ENCODE peak calls at places on chromosomes 5 and 9, in four cellular contexts. D is HEK293T, Y is HepG2, L is GM12878. F is an unnamed sample.

GRCh38 chr5:151469386-151469785 is 22.0 kb downstream of the SLC36A1 start:
- DNase-seq in D (no peak), Y (no peak), L (no peak), F (no peak)

GRCh38 chr5:9125852-9126251 is 420.0 kb downstream of the SEMA5A start:
- DNase-seq in D (no peak), L (peak), Y (no peak), F (no peak)

GRCh38 chr9:133477992-133478850 is 678 bp downstream of the SLC2A6 start:
- DNase-seq in D (no peak), Y (peak), L (no peak), F (no peak)

GRCh38 chr9:129725841-129726251 is 27.0 kb downstream of the PTGES start:
- DNase-seq in D (no peak), Y (no peak), L (no peak), F (no peak)

GRCh38 chr9:127541176-127541575 is 70.9 kb upstream of the STXBP1 start:
- DNase-seq in Y (no peak), L (no peak), D (no peak), F (no peak)

GRCh38 chr5:157476699-157477408 is 16.8 kb downstream of the NIPAL4 start:
- DNase-seq in D (peak), L (no peak), Y (peak), F (peak)

GRCh38 chr9:38142201-38142600 is 73.2 kb upstream of the SHB start:
- DNase-seq in L (no peak), Y (no peak), D (no peak), F (no peak)

GRCh38 chr5:157710887-157711286 is 20.3 kb upstream of the THG1L start:
- DNase-seq in D (no peak), L (no peak), Y (no peak), F (no peak)

GRCh38 chr5:112195924-112196323 is 223.2 kb downstream of the EPB41L4A start:
- DNase-seq in D (no peak), L (no peak), Y (no peak), F (no peak)

GRCh38 chr9:76298497-76299144 is 95.6 kb downstream of the RFK start:
- DNase-seq in D (no peak), Y (no peak), L (no peak), F (no peak)

GRCh38 chr5:102747386-102748166 is 7.5 kb upstream of the PAM start:
- DNase-seq in D (no peak), Y (no peak), L (no peak), F (no peak)

GRCh38 chr5:143985832-143986485 is 174.0 kb downstream of the HMHB1 start:
- DNase-seq in D (peak), Y (no peak), L (no peak), F (no peak)

GRCh38 chr9:92729735-92730155 is 34.9 kb downstream of the BICD2 start:
- DNase-seq in L (no peak), D (no peak), Y (no peak), F (no peak)

GRCh38 chr9:121708768-121709488 is 57.5 kb downstream of the DAB2IP start:
- DNase-seq in Y (no peak), D (no peak), L (no peak), F (no peak)

GRCh38 chr5:32388429-32389111 is 56.0 kb downstream of the ZFR start:
- DNase-seq in L (no peak), Y (no peak), D (no peak), F (no peak)

GRCh38 chr9:37914701-37915358 is 10.9 kb upstream of the SLC25A51 start:
- DNase-seq in L (no peak), Y (no peak), D (no peak), F (no peak)

GRCh38 chr5:105088961-105089360 is 1526.4 kb upstream of the NUDT12 start:
- DNase-seq in L (no peak), D (no peak), Y (no peak), F (no peak)

GRCh38 chr5:55063220-55063863 is 39.1 kb upstream of the GZMA start:
- DNase-seq in Y (no peak), L (no peak), D (no peak), F (no peak)

GRCh38 chr9:2230362-2230761 is 215.2 kb downstream of the SMARCA2 start:
- DNase-seq in L (no peak), Y (no peak), D (no peak), F (no peak)

GRCh38 chr9:134936762-134937555 is 19.2 kb upstream of the FCN1 start:
- DNase-seq in L (peak), Y (no peak), D (no peak), F (no peak)

GRCh38 chr5:138745268-138745667 is 8.0 kb upstream of the CTNNA1 start:
- DNase-seq in D (no peak), Y (no peak), L (no peak), F (no peak)

GRCh38 chr9:115674091-115674490 is 479.5 kb upstream of the PAPPA start:
- DNase-seq in Y (no peak), D (no peak), L (no peak), F (no peak)

GRCh38 chr9:85278769-85279168 is 463.0 kb downstream of the AGTPBP1 start:
- DNase-seq in D (no peak), L (no peak), Y (no peak), F (no peak)

GRCh38 chr5:138647794-138648193 is 72.6 kb upstream of the HSPA9 start:
- DNase-seq in L (no peak), Y (no peak), D (no peak), F (no peak)

GRCh38 chr9:92003308-92004044 is 53.4 kb upstream of the ROR2 start:
- DNase-seq in Y (no peak), L (no peak), D (no peak), F (no peak)

GRCh38 chr5:2009986-2010914 is 127.5 kb upstream of the IRX4 start:
- DNase-seq in Y (no peak), L (no peak), D (no peak), F (no peak)

GRCh38 chr5:132052520-132052919 is 7.9 kb upstream of the IL3 start:
- DNase-seq in D (no peak), Y (no peak), L (no peak), F (no peak)

GRCh38 chr5:178486305-178486704 is 103.9 kb downstream of the COL23A1 start:
- DNase-seq in D (no peak), Y (no peak), L (no peak), F (no peak)

GRCh38 chr9:71885467-71885866 is 25.5 kb downstream of the ABHD17B start:
- DNase-seq in Y (no peak), L (no peak), D (no peak), F (no peak)

GRCh38 chr5:12854386-12854785 is 950.1 kb upstream of the CTNND2 start:
- DNase-seq in D (no peak), L (no peak), Y (no peak), F (no peak)

GRCh38 chr5:125470503-125470902 is 724.1 kb upstream of the ZNF608 start:
- DNase-seq in Y (no peak), D (no peak), L (no peak), F (no peak)

GRCh38 chr5:110879675-110880074 is 140.9 kb downstream of the SLC25A46 start:
- DNase-seq in Y (no peak), L (no peak), D (no peak), F (no peak)

GRCh38 chr5:76606665-76607064 is 16.5 kb downstream of the F2RL2 start:
- DNase-seq in L (no peak), Y (no peak), D (no peak), F (no peak)

GRCh38 chr9:116979461-116979860 is 292.4 kb downstream of the TRIM32 start:
- DNase-seq in D (no peak), Y (no peak), L (no peak), F (peak)

GRCh38 chr5:80204808-80205614 is 50.8 kb downstream of the SERINC5 start:
- DNase-seq in D (no peak), L (no peak), Y (peak), F (no peak)

DNA sequence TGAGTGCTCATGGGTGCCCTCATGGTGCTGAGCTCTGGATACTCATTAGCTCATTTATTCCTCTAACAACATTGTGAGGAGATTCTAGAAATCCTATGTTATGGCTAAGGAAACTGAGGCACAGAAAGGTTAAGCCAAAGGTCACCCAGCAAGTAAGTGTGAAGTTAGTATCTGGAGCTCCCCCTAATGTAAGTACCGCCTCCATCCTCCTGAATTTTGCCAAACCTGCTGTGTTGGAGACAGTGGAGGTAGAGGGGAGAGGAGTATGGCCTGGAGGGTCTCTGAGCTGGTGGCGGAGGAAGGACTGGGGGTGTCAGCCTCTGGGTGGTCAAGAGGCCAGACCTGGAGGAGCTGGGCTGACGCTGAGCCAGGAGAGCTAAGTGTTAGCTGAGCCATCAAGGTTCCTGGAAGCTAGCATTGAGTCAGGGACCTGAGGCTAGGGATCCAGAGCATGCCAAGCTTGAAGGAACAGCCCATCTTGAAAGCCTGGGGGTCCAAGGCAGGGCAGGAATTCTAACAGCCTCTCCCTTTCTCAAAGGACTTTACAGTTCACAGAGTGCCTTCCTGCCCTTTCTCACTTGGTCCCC is 114.8 kb downstream of the RGS3 start:
- DNase-seq in D (no peak), L (no peak), Y (no peak), F (no peak)
- TF ChIP-seq SUZ12 in D (no peak), L (no peak), Y (no peak), F (no peak)

DNA sequence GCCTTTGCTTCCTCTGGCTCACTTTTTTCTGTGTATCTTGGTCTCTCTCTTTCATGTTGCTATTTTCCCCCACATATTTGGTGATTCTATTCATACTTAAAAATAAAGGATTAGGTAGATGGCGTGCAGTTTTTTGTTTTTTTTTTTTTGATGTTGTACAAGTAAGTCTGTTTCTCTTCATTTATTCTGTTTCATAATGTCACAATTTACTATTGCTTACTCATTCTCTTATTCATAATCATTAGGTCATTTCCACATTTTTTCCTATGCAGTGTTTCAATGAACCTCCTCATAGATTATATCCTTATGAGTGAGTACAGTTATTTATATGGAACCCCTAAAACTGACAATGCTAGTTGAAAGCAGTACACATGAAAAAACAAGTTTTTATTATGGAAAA is 136.3 kb downstream of the APBA1 start:
- DNase-seq in D (no peak), Y (no peak), L (no peak), F (no peak)
- TF ChIP-seq SUZ12 in D (no peak), Y (no peak), L (no peak), F (no peak)

GRCh38 chr5:150138551-150139265 is 16.9 kb downstream of the PDGFRB start:
- DNase-seq in D (no peak), Y (peak), L (no peak), F (no peak)
- TF ChIP-seq SUZ12 in D (no peak), Y (no peak), L (no peak), F (no peak)

GRCh38 chr5:126591549-126591948 is 3.5 kb downstream of the ALDH7A1 start:
- DNase-seq in D (no peak), L (no peak), Y (no peak), F (peak)

GRCh38 chr5:126589536-126590297 is 5.3 kb downstream of the ALDH7A1 start:
- DNase-seq in Y (no peak), D (no peak), L (no peak), F (no peak)

GRCh38 chr5:126587551-126588390 is 7.2 kb downstream of the ALDH7A1 start:
- DNase-seq in L (no peak), Y (no peak), D (no peak), F (no peak)
- TF ChIP-seq SUZ12 in L (no peak), Y (no peak), D (no peak), F (no peak)

GRCh38 chr9:88460583-88461332 is 72.5 kb downstream of the SPIN1 start:
- DNase-seq in L (no peak), Y (no peak), D (no peak), F (peak)

GRCh38 chr9:88462191-88462590 is 72.8 kb upstream of the NXNL2 start:
- DNase-seq in L (no peak), Y (no peak), D (no peak), F (no peak)

DNA sequence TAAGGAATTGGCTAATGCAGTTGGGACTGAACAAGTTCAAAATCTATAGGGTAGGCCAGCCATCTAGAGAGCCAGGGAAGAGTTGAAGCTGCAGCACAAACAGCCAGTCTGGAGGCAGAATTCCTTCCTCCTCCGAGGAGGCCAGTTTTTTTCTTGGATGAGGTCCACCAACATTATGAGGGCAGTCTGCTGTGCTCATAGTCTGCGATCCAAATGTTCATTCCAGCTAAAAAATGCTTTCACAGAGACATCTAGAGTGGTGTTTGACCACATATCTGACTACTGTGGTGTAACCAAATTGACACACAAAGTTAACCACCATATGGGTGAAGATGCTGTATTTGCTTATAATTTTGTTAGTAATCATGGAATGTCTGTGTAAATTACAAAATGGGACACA is 70.5 kb downstream of the SPIN1 start:
- DNase-seq in L (no peak), Y (no peak), D (no peak), F (no peak)
- TF ChIP-seq SUZ12 in L (no peak), Y (no peak), D (no peak), F (no peak)

GRCh38 chr5:180521591-180521990 is 27.4 kb downstream of the CNOT6 start:
- DNase-seq in Y (no peak), D (no peak), L (no peak), F (no peak)
- TF ChIP-seq SUZ12 in Y (no peak), D (no peak), L (no peak), F (no peak)